ENCODE peak calls at places on chromosomes 1 and 21, in five cellular contexts. One of them, this sample, is unnamed.

GRCh38 chr1:99566290-99567021 is 79.5 kb upstream of the PALMD start:
- DNase-seq in PC-9: no peak
- DNase-seq in CD8-positive, alpha-beta T cell: no peak
- DNase-seq in myocyte: no peak
- DNase-seq in stimulated activated naive CD8-positive, alpha-beta T cell treated with anti-CD3 and anti-CD28 coated beads, Interleukin-15, amount 100 ng/mL, for 72 hours: no peak
- DNase-seq in this sample: no peak

GRCh38 chr1:33137800-33138199 is 44.0 kb downstream of the TRIM62 start:
- DNase-seq in myocyte: no peak
- DNase-seq in stimulated activated naive CD8-positive, alpha-beta T cell treated with anti-CD3 and anti-CD28 coated beads, Interleukin-15, amount 100 ng/mL, for 72 hours: peak
- DNase-seq in PC-9: no peak
- DNase-seq in CD8-positive, alpha-beta T cell: peak
- DNase-seq in this sample: peak

GRCh38 chr1:3465935-3466321 is 11.5 kb downstream of the ARHGEF16 start:
- DNase-seq in stimulated activated naive CD8-positive, alpha-beta T cell treated with anti-CD3 and anti-CD28 coated beads, Interleukin-15, amount 100 ng/mL, for 72 hours: no peak
- DNase-seq in myocyte: no peak
- DNase-seq in PC-9: no peak
- DNase-seq in CD8-positive, alpha-beta T cell: no peak
- DNase-seq in this sample: no peak

GRCh38 chr1:220462756-220463155 is 65.2 kb upstream of the MARK1 start:
- DNase-seq in PC-9: peak
- DNase-seq in CD8-positive, alpha-beta T cell: no peak
- DNase-seq in myocyte: peak
- DNase-seq in stimulated activated naive CD8-positive, alpha-beta T cell treated with anti-CD3 and anti-CD28 coated beads, Interleukin-15, amount 100 ng/mL, for 72 hours: no peak
- DNase-seq in this sample: no peak

GRCh38 chr1:227038401-227038800 is 98.3 kb downstream of the COQ8A start:
- DNase-seq in stimulated activated naive CD8-positive, alpha-beta T cell treated with anti-CD3 and anti-CD28 coated beads, Interleukin-15, amount 100 ng/mL, for 72 hours: no peak
- DNase-seq in PC-9: no peak
- DNase-seq in CD8-positive, alpha-beta T cell: no peak
- DNase-seq in myocyte: peak
- DNase-seq in this sample: no peak

GRCh38 chr21:15064576-15065380 is at the start of gene NRIP1:
- DNase-seq in stimulated activated naive CD8-positive, alpha-beta T cell treated with anti-CD3 and anti-CD28 coated beads, Interleukin-15, amount 100 ng/mL, for 72 hours: peak
- DNase-seq in CD8-positive, alpha-beta T cell: peak
- DNase-seq in PC-9: peak
- DNase-seq in myocyte: peak
- DNase-seq in this sample: peak

GRCh38 chr1:116579253-116579875 is 8.5 kb upstream of the CD58 start:
- DNase-seq in stimulated activated naive CD8-positive, alpha-beta T cell treated with anti-CD3 and anti-CD28 coated beads, Interleukin-15, amount 100 ng/mL, for 72 hours: no peak
- DNase-seq in PC-9: no peak
- DNase-seq in CD8-positive, alpha-beta T cell: no peak
- DNase-seq in myocyte: no peak
- DNase-seq in this sample: no peak

GRCh38 chr1:110513511-110513910 is 5.5 kb downstream of the KCNA10 start:
- DNase-seq in CD8-positive, alpha-beta T cell: no peak
- DNase-seq in stimulated activated naive CD8-positive, alpha-beta T cell treated with anti-CD3 and anti-CD28 coated beads, Interleukin-15, amount 100 ng/mL, for 72 hours: no peak
- DNase-seq in PC-9: no peak
- DNase-seq in myocyte: no peak
- DNase-seq in this sample: no peak

GRCh38 chr1:201655243-201655642 is 116.3 kb downstream of the NAV1 start:
- DNase-seq in CD8-positive, alpha-beta T cell: no peak
- DNase-seq in stimulated activated naive CD8-positive, alpha-beta T cell treated with anti-CD3 and anti-CD28 coated beads, Interleukin-15, amount 100 ng/mL, for 72 hours: no peak
- DNase-seq in PC-9: no peak
- DNase-seq in myocyte: no peak
- DNase-seq in this sample: no peak

GRCh38 chr1:226548281-226549093 is at the start of gene STUM:
- DNase-seq in PC-9: no peak
- DNase-seq in myocyte: no peak
- DNase-seq in stimulated activated naive CD8-positive, alpha-beta T cell treated with anti-CD3 and anti-CD28 coated beads, Interleukin-15, amount 100 ng/mL, for 72 hours: no peak
- DNase-seq in CD8-positive, alpha-beta T cell: no peak
- DNase-seq in this sample: no peak

GRCh38 chr1:17405898-17406759 is 33.3 kb downstream of the RCC2 start:
- DNase-seq in PC-9: peak
- DNase-seq in stimulated activated naive CD8-positive, alpha-beta T cell treated with anti-CD3 and anti-CD28 coated beads, Interleukin-15, amount 100 ng/mL, for 72 hours: peak
- DNase-seq in CD8-positive, alpha-beta T cell: peak
- DNase-seq in myocyte: peak
- DNase-seq in this sample: no peak

GRCh38 chr1:4931486-4931885 is 277.1 kb downstream of the AJAP1 start:
- DNase-seq in PC-9: no peak
- DNase-seq in myocyte: no peak
- DNase-seq in CD8-positive, alpha-beta T cell: no peak
- DNase-seq in stimulated activated naive CD8-positive, alpha-beta T cell treated with anti-CD3 and anti-CD28 coated beads, Interleukin-15, amount 100 ng/mL, for 72 hours: no peak
- DNase-seq in this sample: no peak

GRCh38 chr1:232901255-232901654 is 49.2 kb upstream of the NTPCR start:
- DNase-seq in myocyte: no peak
- DNase-seq in CD8-positive, alpha-beta T cell: no peak
- DNase-seq in stimulated activated naive CD8-positive, alpha-beta T cell treated with anti-CD3 and anti-CD28 coated beads, Interleukin-15, amount 100 ng/mL, for 72 hours: no peak
- DNase-seq in PC-9: no peak
- DNase-seq in this sample: no peak

GRCh38 chr1:227437495-227438008 is 119.3 kb upstream of the CDC42BPA start:
- DNase-seq in CD8-positive, alpha-beta T cell: no peak
- DNase-seq in PC-9: no peak
- DNase-seq in myocyte: peak
- DNase-seq in stimulated activated naive CD8-positive, alpha-beta T cell treated with anti-CD3 and anti-CD28 coated beads, Interleukin-15, amount 100 ng/mL, for 72 hours: no peak
- DNase-seq in this sample: no peak

GRCh38 chr1:228037401-228038386 is 30.9 kb downstream of the WNT3A start:
- DNase-seq in myocyte: no peak
- DNase-seq in CD8-positive, alpha-beta T cell: no peak
- DNase-seq in stimulated activated naive CD8-positive, alpha-beta T cell treated with anti-CD3 and anti-CD28 coated beads, Interleukin-15, amount 100 ng/mL, for 72 hours: peak
- DNase-seq in PC-9: peak
- DNase-seq in this sample: no peak

GRCh38 chr1:60877376-60877775 is 205.0 kb upstream of the NFIA start:
- DNase-seq in stimulated activated naive CD8-positive, alpha-beta T cell treated with anti-CD3 and anti-CD28 coated beads, Interleukin-15, amount 100 ng/mL, for 72 hours: no peak
- DNase-seq in PC-9: no peak
- DNase-seq in CD8-positive, alpha-beta T cell: no peak
- DNase-seq in myocyte: no peak
- DNase-seq in this sample: no peak

GRCh38 chr1:209924386-209924785 is 13.6 kb upstream of the SYT14 start:
- DNase-seq in stimulated activated naive CD8-positive, alpha-beta T cell treated with anti-CD3 and anti-CD28 coated beads, Interleukin-15, amount 100 ng/mL, for 72 hours: no peak
- DNase-seq in myocyte: no peak
- DNase-seq in PC-9: no peak
- DNase-seq in CD8-positive, alpha-beta T cell: no peak
- DNase-seq in this sample: no peak

GRCh38 chr1:6028042-6028895 is 17.4 kb upstream of the KCNAB2 start:
- DNase-seq in CD8-positive, alpha-beta T cell: peak
- DNase-seq in PC-9: no peak
- DNase-seq in stimulated activated naive CD8-positive, alpha-beta T cell treated with anti-CD3 and anti-CD28 coated beads, Interleukin-15, amount 100 ng/mL, for 72 hours: peak
- DNase-seq in myocyte: no peak
- DNase-seq in this sample: peak

GRCh38 chr1:39957299-39958020 is 2.5 kb downstream of the MFSD2A start:
- DNase-seq in myocyte: peak
- DNase-seq in CD8-positive, alpha-beta T cell: no peak
- DNase-seq in PC-9: no peak
- DNase-seq in stimulated activated naive CD8-positive, alpha-beta T cell treated with anti-CD3 and anti-CD28 coated beads, Interleukin-15, amount 100 ng/mL, for 72 hours: no peak
- DNase-seq in this sample: no peak

GRCh38 chr1:207645632-207646081 is 724 bp downstream of the CR1L start:
- DNase-seq in CD8-positive, alpha-beta T cell: no peak
- DNase-seq in myocyte: no peak
- DNase-seq in PC-9: no peak
- DNase-seq in stimulated activated naive CD8-positive, alpha-beta T cell treated with anti-CD3 and anti-CD28 coated beads, Interleukin-15, amount 100 ng/mL, for 72 hours: no peak
- DNase-seq in this sample: no peak